ENCODE peak calls at places on chromosomes 3 and 15, in six cellular contexts. E, X, P, F, Z and G are unnamed samples.

GRCh38 chr3:66162766-66163165 is 58.0 kb upstream of the SLC25A26 start:
- DNase-seq in E (no peak), X (no peak), P (no peak), F (no peak), Z (no peak), G (no peak)

GRCh38 chr3:51966016-51966415 is 1.2 kb downstream of the PCBP4 start:
- DNase-seq in E (no peak), X (no peak), P (no peak), F (no peak), Z (no peak), G (no peak)

GRCh38 chr3:58052373-58053273 is 44.4 kb downstream of the FLNB start:
- DNase-seq in E (peak; percentile 94), X (no peak), P (no peak), F (peak; percentile 89), Z (no peak), G (peak; percentile 75)

GRCh38 chr15:89243046-89243690 is 611 bp upstream of the FANCI start:
- DNase-seq in E (no peak), X (no peak), P (no peak), F (no peak), Z (no peak), G (peak; percentile 71)

GRCh38 chr15:78456391-78456790 is 18.4 kb downstream of the IREB2 start:
- DNase-seq in E (no peak), X (no peak), P (no peak), F (no peak), Z (no peak), G (no peak)

GRCh38 chr15:45664451-45664850 is 29.6 kb downstream of the SQOR start:
- DNase-seq in E (no peak), X (no peak), P (no peak), F (no peak), Z (no peak), G (peak; percentile 73)

GRCh38 chr3:128784228-128784627 is 58.2 kb downstream of the RAB7A start:
- DNase-seq in E (no peak), X (peak; percentile 31), P (no peak), F (peak; percentile 32), Z (peak; percentile 17), G (no peak)

GRCh38 chr15:91302588-91303439 is 202.8 kb downstream of the SV2B start:
- DNase-seq in E (peak; percentile 54), X (no peak), P (peak; percentile 68), F (no peak), Z (no peak), G (peak; percentile 83)

GRCh38 chr3:155886915-155887314 is 16.5 kb downstream of the GMPS start:
- DNase-seq in E (no peak), X (no peak), P (no peak), F (no peak), Z (no peak), G (no peak)

GRCh38 chr3:43894176-43895049 is 203.7 kb downstream of the ABHD5 start:
- DNase-seq in E (no peak), X (no peak), P (peak; percentile 78), F (peak; percentile 46), Z (no peak), G (peak; percentile 92)

GRCh38 chr3:10520118-10520517 is 14.7 kb upstream of the ATP2B2 start:
- DNase-seq in E (no peak), X (no peak), P (no peak), F (no peak), Z (no peak), G (no peak)

GRCh38 chr3:109874900-109875735 is 537.8 kb upstream of the DPPA4 start:
- DNase-seq in E (peak; percentile 4), X (no peak), P (no peak), F (no peak), Z (no peak), G (no peak)